ENCODE peak calls at places on chromosomes 12 and 14, in nine cellular contexts. X is CD4-positive, CD25-positive, alpha-beta regulatory T cell; F is fibroblast of the conjunctiva; I is NCI-H1092 treated with DMSO at 0.1 percent for 48 hours; V is AG09319; N is G401; R is hypothalamus; Y is nucleus accumbens; J is central memory CD4-positive, alpha-beta T cell. Q is an unnamed sample.
A peak's percentile ranks its signal among the peaks of the same experiment; 100 is the strongest.

GRCh38 chr14:100159107-100159864 is at the start of gene DEGS2:
- DNase-seq in X (peak; percentile 37), F (no peak), I (peak; percentile 15), V (no peak), N (peak; percentile 71), R (no peak), Y (no peak), J (peak; percentile 38), Q (no peak)

GRCh38 chr12:3110579-3110978 is 33.4 kb downstream of the TSPAN9 start:
- DNase-seq in X (no peak), F (no peak), I (no peak), V (no peak), N (no peak), R (no peak), Y (no peak), J (no peak), Q (no peak)

GRCh38 chr14:29607129-29607528 is 320.5 kb downstream of the PRKD1 start:
- DNase-seq in X (no peak), F (no peak), I (no peak), V (no peak), N (no peak), R (no peak), Y (no peak), J (no peak), Q (no peak)

GRCh38 chr14:67420102-67420739 is 8.3 kb upstream of the PLEK2 start:
- DNase-seq in X (no peak), F (no peak), I (no peak), V (no peak), N (no peak), R (no peak), Y (no peak), J (no peak), Q (no peak)

GRCh38 chr12:70891059-70891632 is 29.4 kb downstream of the PTPRR start:
- DNase-seq in X (no peak), F (no peak), I (no peak), V (no peak), N (no peak), R (no peak), Y (no peak), J (no peak), Q (no peak)

GRCh38 chr12:52884526-52885293 is 20.2 kb downstream of the KRT8 start:
- DNase-seq in X (peak; percentile 62), F (no peak), I (peak; percentile 62), V (no peak), N (peak; percentile 65), R (peak; percentile 10), Y (peak; percentile 48), J (peak; percentile 58), Q (no peak)

GRCh38 chr12:130904064-130904463 is 32.2 kb downstream of the RAN start:
- DNase-seq in X (no peak), F (no peak), I (no peak), V (no peak), N (no peak), R (no peak), Y (no peak), J (no peak), Q (no peak)

GRCh38 chr14:78010688-78011087 is 159.5 kb upstream of the NRXN3 start:
- DNase-seq in X (no peak), F (no peak), I (no peak), V (no peak), N (no peak), R (no peak), Y (no peak), J (no peak), Q (no peak)

GRCh38 chr14:100256339-100256895 is 17.5 kb downstream of the YY1 start:
- DNase-seq in X (no peak), F (no peak), I (no peak), V (no peak), N (no peak), R (no peak), Y (no peak), J (no peak), Q (no peak)

GRCh38 chr12:21416611-21417121 is 20.8 kb upstream of the PYROXD1 start:
- DNase-seq in X (no peak), F (no peak), I (no peak), V (no peak), N (no peak), R (no peak), Y (no peak), J (no peak), Q (no peak)

GRCh38 chr14:24377660-24378059 is 9.7 kb downstream of the NFATC4 start:
- DNase-seq in X (no peak), F (no peak), I (no peak), V (no peak), N (peak; percentile 11), R (no peak), Y (no peak), J (no peak), Q (no peak)

GRCh38 chr12:3718100-3718499 is 34.8 kb downstream of the CRACR2A start:
- DNase-seq in X (no peak), F (no peak), I (no peak), V (no peak), N (no peak), R (no peak), Y (no peak), J (no peak), Q (no peak)

GRCh38 chr12:114501474-114501807 is 95.5 kb upstream of the TBX5 start:
- DNase-seq in X (no peak), F (no peak), I (no peak), V (no peak), N (no peak), R (no peak), Y (no peak), J (no peak), Q (no peak)

Q was measured in brain pericyte.